ENCODE peak calls at places on chromosomes 11 and 22, in five cellular contexts. C, G, I, U and M are unnamed samples.

GRCh38 chr11:26947379-26947844 is 46.5 kb upstream of the FIBIN start:
- DNase-seq in C (peak; percentile 98), G (peak; percentile 100), I (no peak), U (peak; percentile 63), M (no peak)

GRCh38 chr11:132686827-132687370 is 845.4 kb downstream of the OPCML start:
- DNase-seq in C (no peak), G (no peak), I (no peak), U (no peak), M (no peak)

GRCh38 chr22:44192098-44192810 is 11.5 kb downstream of the PARVG start:
- DNase-seq in C (peak; percentile 43), G (no peak), I (peak; percentile 41), U (no peak), M (peak; percentile 42)

GRCh38 chr22:25402501-25403283 is 161.8 kb upstream of the GRK3 start:
- DNase-seq in C (peak; percentile 51), G (peak; percentile 61), I (no peak), U (no peak), M (peak; percentile 64)

GRCh38 chr11:73029408-73029807 is 112.7 kb downstream of the FCHSD2 start:
- DNase-seq in C (no peak), G (no peak), I (no peak), U (no peak), M (no peak)

GRCh38 chr22:22933100-22933806 is 45.6 kb downstream of the IGLL5 start:
- DNase-seq in C (no peak), G (no peak), I (no peak), U (no peak), M (no peak)

GRCh38 chr11:73950869-73951710 is at the start of gene DNAJB13:
- DNase-seq in C (peak; percentile 63), G (peak; percentile 41), I (peak; percentile 63), U (no peak), M (peak; percentile 70)

GRCh38 chr22:33579448-33580093 is 340.7 kb downstream of the LARGE1 start:
- DNase-seq in C (peak; percentile 58), G (peak; percentile 8), I (peak; percentile 80), U (no peak), M (peak; percentile 40)

GRCh38 chr22:36369922-36370781 is 17.6 kb downstream of the MYH9 start:
- DNase-seq in C (peak; percentile 75), G (no peak), I (peak; percentile 52), U (peak; percentile 73), M (no peak)

GRCh38 chr11:37988031-37988430 is 1390.0 kb upstream of the RAG2 start:
- DNase-seq in C (no peak), G (peak; percentile 29), I (no peak), U (no peak), M (no peak)

GRCh38 chr11:129866328-129866727 is 29.1 kb downstream of the NFRKB start:
- DNase-seq in C (no peak), G (no peak), I (no peak), U (no peak), M (no peak)

GRCh38 chr22:28075260-28075981 is 156.4 kb upstream of the PITPNB start:
- DNase-seq in C (peak; percentile 90), G (peak; percentile 86), I (no peak), U (no peak), M (peak; percentile 41)

GRCh38 chr11:85551881-85552280 is 75.3 kb downstream of the DLG2 start:
- DNase-seq in C (no peak), G (no peak), I (no peak), U (no peak), M (no peak)

GRCh38 chr11:128725630-128726461 is 32.0 kb downstream of the FLI1 start:
- DNase-seq in C (peak; percentile 53), G (peak; percentile 33), I (peak; percentile 95), U (no peak), M (no peak)

GRCh38 chr11:128724891-128725611 is 31.2 kb downstream of the FLI1 start:
- DNase-seq in C (no peak), G (no peak), I (no peak), U (no peak), M (no peak)

GRCh38 chr11:128727811-128728431 is 34.0 kb downstream of the FLI1 start:
- DNase-seq in C (no peak), G (no peak), I (no peak), U (no peak), M (no peak)

GRCh38 chr11:128727320-128727719 is 33.4 kb downstream of the FLI1 start:
- DNase-seq in C (no peak), G (no peak), I (no peak), U (no peak), M (no peak)

DNA sequence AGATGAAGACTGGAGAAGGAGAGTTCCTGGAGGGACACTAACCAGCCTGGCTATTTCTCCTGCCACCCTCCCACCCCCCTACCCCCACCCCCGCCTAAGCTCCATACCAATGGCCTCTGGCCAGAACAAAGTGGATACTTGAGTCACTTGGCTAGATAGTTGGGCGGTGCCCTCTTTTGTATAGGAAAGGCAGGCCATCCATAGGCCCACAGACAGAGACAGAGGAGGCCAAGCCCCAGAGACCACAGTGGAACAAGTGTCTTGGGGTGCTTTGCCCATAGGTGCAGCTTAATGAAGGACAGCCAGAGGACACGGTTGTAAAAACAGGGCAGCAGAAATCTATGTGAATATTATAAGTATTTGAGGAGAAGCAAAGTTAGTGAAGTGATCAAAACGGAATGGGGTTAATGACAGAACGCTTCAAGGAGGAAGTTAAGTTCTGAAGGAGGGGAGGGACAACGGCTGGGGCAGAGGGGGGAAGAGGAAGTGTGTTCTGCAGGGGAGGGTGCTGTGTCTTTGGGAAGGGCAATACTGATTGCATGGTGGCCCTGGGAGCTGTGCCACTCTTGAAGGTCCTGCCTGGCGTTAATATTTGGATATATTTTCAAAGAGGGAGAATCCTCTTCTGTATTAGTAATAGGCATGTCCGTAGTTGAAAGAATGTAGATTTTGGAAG is 32.7 kb downstream of the FLI1 start:
- DNase-seq in C (peak; percentile 24), G (no peak), I (peak; percentile 79), U (no peak), M (no peak)
- H3K4me1 ChIP-seq in C (peaks cover 7% of the 10 kb centered on the region), G (peaks cover under 1% of the 10 kb centered on the region), I (peaks cover 99% of the 10 kb centered on the region), U (no peaks in the 10 kb centered on the region), M (no peaks in the 10 kb centered on the region)

GRCh38 chr22:40631925-40632324 is 4.6 kb downstream of the MRTFA start:
- DNase-seq in C (no peak), G (no peak), I (no peak), U (no peak), M (no peak)
- H3K4me1 ChIP-seq in C (peaks cover 34% of the 10 kb centered on the region), G (peaks cover 42% of the 10 kb centered on the region), I (peaks cover 12% of the 10 kb centered on the region), U (no peaks in the 10 kb centered on the region), M (peaks cover 22% of the 10 kb centered on the region)

GRCh38 chr22:40416267-40416570 is 45.8 kb downstream of the SGSM3 start:
- DNase-seq in C (no peak), G (no peak), I (no peak), U (no peak), M (no peak)
- H3K4me1 ChIP-seq in C (no peaks in the 10 kb centered on the region), G (peaks cover 4% of the 10 kb centered on the region), I (peaks cover 89% of the 10 kb centered on the region), U (no peaks in the 10 kb centered on the region), M (no peaks in the 10 kb centered on the region)

DNA sequence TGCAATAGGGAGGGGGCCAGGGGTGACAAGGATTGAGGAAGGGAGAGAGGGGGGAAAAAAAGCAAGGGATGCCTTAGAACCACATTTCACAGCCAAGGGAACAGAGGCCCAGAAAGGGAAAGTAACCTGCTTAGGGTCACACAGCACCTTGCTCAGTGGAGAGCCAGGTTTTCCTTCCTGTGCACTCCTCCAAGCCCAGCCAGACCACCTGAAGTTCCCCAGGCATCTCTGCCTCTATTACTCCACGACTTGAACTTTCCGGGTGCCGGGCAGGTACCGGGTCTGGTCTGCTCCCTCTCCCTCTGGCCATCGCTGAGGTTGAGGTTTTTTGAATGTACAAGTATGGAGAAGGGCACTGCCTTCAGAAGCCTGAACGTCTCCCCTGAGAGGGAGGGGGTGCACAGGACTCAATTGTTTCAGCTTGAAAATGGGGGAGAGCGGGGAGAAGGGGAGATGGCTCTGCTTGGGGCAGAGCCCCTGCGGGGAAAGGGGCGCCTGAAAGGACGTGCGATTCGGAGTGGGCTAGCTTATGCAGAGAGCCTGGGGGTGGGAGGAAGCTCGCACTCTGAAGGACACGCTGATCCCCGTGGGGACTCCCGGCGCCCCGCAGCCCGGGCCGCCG is 516 bp upstream of the SERPINH1 start:
- DNase-seq in C (peak; percentile 13), G (no peak), I (no peak), U (no peak), M (no peak)
- H3K4me1 ChIP-seq in C (peaks cover 65% of the 10 kb centered on the region), G (peaks cover 64% of the 10 kb centered on the region), I (no peaks in the 10 kb centered on the region), U (peaks cover 26% of the 10 kb centered on the region), M (peaks cover 31% of the 10 kb centered on the region)

DNA sequence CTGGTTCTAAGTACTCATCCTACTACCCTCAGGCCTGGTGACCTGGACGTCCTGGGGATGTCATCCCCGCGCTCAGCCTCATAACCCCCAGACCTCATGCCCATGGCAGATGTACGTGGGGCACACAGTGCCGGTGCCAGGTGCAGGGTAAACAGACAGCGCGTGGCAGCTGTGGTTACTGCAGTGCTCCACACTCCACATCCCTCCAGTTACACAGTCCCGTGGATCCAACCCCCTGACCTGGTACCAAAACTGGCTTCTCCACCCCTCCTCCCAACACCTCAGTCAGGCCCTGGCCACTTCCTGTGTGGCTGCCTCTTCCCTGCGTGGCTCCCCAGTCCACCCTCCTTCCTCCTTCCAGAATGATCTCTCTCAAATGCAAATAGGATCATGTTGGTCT is 95.2 kb downstream of the DSCAML1 start:
- DNase-seq in C (no peak), G (no peak), I (no peak), U (no peak), M (no peak)
- H3K4me1 ChIP-seq in C (no peaks in the 10 kb centered on the region), G (no peaks in the 10 kb centered on the region), I (no peaks in the 10 kb centered on the region), U (no peaks in the 10 kb centered on the region), M (no peaks in the 10 kb centered on the region)

GRCh38 chr11:114154271-114155047 is 94.9 kb downstream of the ZBTB16 start:
- DNase-seq in C (peak; percentile 60), G (no peak), I (no peak), U (peak; percentile 81), M (no peak)

GRCh38 chr11:114152162-114152561 is 92.7 kb downstream of the ZBTB16 start:
- DNase-seq in C (no peak), G (no peak), I (no peak), U (no peak), M (no peak)

GRCh38 chr11:114151631-114152030 is 92.1 kb downstream of the ZBTB16 start:
- DNase-seq in C (no peak), G (no peak), I (no peak), U (no peak), M (no peak)

GRCh38 chr11:114152785-114153184 is 93.3 kb downstream of the ZBTB16 start:
- DNase-seq in C (no peak), G (no peak), I (no peak), U (no peak), M (no peak)

GRCh38 chr11:114153224-114153623 is 93.7 kb downstream of the ZBTB16 start:
- DNase-seq in C (no peak), G (no peak), I (no peak), U (no peak), M (no peak)
- H3K4me1 ChIP-seq in C (peaks cover 7% of the 10 kb centered on the region), G (no peaks in the 10 kb centered on the region), I (peaks cover 2% of the 10 kb centered on the region), U (peaks cover 19% of the 10 kb centered on the region), M (no peaks in the 10 kb centered on the region)